ENCODE peak calls at places on chromosome 22, in four cellular contexts. L, I, U and Y are unnamed samples.

GRCh38 chr22:41816871-41817270 is 16.0 kb upstream of the SREBF2 start:
- DNase-seq in L (no peak), I (no peak), U (no peak), Y (no peak)

GRCh38 chr22:38298312-38299000 is 18.8 kb downstream of the CSNK1E start:
- DNase-seq in L (peak), I (peak), U (no peak), Y (peak)

GRCh38 chr22:22799561-22799960 is 88.1 kb upstream of the IGLL5 start:
- DNase-seq in L (no peak), I (no peak), U (no peak), Y (no peak)

GRCh38 chr22:41380993-41381328 is 781 bp upstream of the TEF start:
- DNase-seq in L (no peak), I (peak), U (peak), Y (no peak)

GRCh38 chr22:30602049-30602448 is 4.9 kb upstream of the TCN2 start:
- DNase-seq in L (no peak), I (no peak), U (peak), Y (no peak)

GRCh38 chr22:39234867-39235687 is 9.7 kb downstream of the PDGFB start:
- DNase-seq in L (no peak), I (no peak), U (no peak), Y (no peak)

GRCh38 chr22:17116931-17117330 is 4.2 kb downstream of the TMEM121B start:
- DNase-seq in L (no peak), I (no peak), U (no peak), Y (no peak)

GRCh38 chr22:33779243-33779642 is 141.0 kb downstream of the LARGE1 start:
- DNase-seq in L (no peak), I (no peak), U (no peak), Y (no peak)

GRCh38 chr22:45072322-45072903 is 62.6 kb upstream of the PHF21B start:
- DNase-seq in L (peak), I (peak), U (no peak), Y (no peak)

GRCh38 chr22:49159711-49160110 is 668.0 kb downstream of the BRD1 start:
- DNase-seq in L (no peak), I (no peak), U (no peak), Y (no peak)

GRCh38 chr22:37753746-37754145 is 54.0 kb upstream of the GCAT start:
- DNase-seq in L (no peak), I (no peak), U (no peak), Y (no peak)

GRCh38 chr22:50620861-50621490 is 7.0 kb downstream of the ARSA start:
- DNase-seq in L (no peak), I (no peak), U (peak), Y (no peak)

GRCh38 chr22:37259540-37260029 is 15.5 kb upstream of the RAC2 start:
- DNase-seq in L (peak), I (peak), U (no peak), Y (no peak)

GRCh38 chr22:37492428-37493344 is 6.5 kb upstream of the MFNG start:
- DNase-seq in L (peak), I (peak), U (no peak), Y (peak)

GRCh38 chr22:49763138-49763537 is 64.5 kb downstream of the BRD1 start:
- DNase-seq in L (no peak), I (no peak), U (no peak), Y (no peak)

GRCh38 chr22:17359501-17359900 is 9.8 kb upstream of the CECR2 start:
- DNase-seq in L (no peak), I (peak), U (no peak), Y (no peak)

GRCh38 chr22:39900306-39901227 is at the start of gene GRAP2:
- DNase-seq in L (no peak), I (peak), U (no peak), Y (no peak)

GRCh38 chr22:45064313-45065268 is 54.8 kb upstream of the PHF21B start:
- DNase-seq in L (no peak), I (peak), U (no peak), Y (no peak)

GRCh38 chr22:44538071-44538470 is 40.0 kb upstream of the RTL6 start:
- DNase-seq in L (no peak), I (no peak), U (peak), Y (no peak)

GRCh38 chr22:17369553-17370035 is 334 bp downstream of the CECR2 start:
- DNase-seq in L (peak), I (peak), U (no peak), Y (peak)

GRCh38 chr22:30460147-30460546 is 11.7 kb downstream of the SEC14L3 start:
- DNase-seq in L (no peak), I (no peak), U (no peak), Y (no peak)

GRCh38 chr22:38970548-38970947 is 11.6 kb upstream of the APOBEC3B start:
- DNase-seq in L (no peak), I (no peak), U (no peak), Y (no peak)

GRCh38 chr22:41256898-41257260 is 16.1 kb upstream of the CHADL start:
- DNase-seq in L (no peak), I (no peak), U (no peak), Y (no peak)

DNA sequence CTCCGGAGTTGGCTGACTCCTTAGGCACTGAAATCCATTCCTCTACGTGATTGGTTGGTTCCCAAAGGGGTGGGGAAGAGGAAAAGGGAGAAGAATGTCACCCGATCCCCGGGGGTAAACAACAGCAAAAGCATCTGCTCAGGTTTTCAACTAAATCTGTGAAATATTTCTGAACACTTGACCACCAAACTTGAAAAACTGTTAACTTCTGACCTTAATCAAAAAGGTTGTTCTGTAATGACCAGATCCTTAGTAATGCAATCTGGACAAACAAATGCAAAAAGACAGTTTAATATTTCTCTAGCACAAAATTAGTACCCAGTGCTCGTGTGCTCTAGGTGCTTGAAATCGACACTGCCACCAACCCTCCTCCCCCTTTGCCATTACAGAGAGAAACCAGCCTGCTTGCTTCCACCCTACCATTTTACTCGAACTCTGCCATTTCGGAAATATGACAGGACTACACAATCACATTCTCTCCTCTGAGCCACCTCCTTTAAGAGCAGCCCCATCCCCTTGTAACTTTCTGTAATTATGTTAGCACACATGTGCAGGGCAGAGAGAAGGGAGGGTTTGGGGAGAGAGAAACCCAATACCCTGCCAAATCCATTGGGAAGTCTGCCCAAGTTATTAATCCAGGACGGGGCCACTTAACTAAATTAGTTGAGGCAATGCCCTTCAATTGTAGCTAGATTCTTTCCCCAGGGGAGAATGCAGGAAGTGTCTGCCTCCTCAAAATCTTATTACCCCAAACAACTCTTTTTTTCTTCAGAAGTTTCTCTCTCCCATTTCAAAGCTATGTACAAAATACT is 113.8 kb downstream of the RBFOX2 start:
- DNase-seq in L (peak), I (peak), U (peak), Y (peak)
- TF ChIP-seq ELF4 in L (no peak), I (no peak), U (no peak), Y (no peak)

DNA sequence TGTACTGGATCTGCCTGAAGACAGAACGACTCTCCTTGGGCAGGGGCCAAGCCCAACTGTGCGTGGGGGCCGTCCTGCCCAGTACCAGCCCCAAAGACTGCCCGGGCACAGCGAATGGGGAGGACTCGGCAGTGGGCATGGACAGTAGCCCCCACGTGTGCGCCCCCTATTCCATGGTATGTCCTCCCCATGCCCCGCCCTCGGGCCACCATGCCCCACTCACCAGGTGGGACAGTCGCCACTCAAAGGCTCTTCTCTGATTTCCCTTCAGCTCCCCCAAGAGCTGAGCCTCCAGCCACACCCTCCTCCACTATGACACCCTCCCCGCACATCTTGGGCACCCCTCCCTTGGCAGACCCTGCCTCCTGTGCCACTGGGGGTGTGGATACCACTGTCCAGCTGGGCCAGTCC is 43.5 kb downstream of the GNB1L start:
- DNase-seq in L (no peak), I (no peak), U (no peak), Y (no peak)
- TF ChIP-seq ELF4 in L (no peak), I (no peak), U (no peak), Y (no peak)

GRCh38 chr22:19473578-19473977 is 5.4 kb downstream of the UFD1 start:
- DNase-seq in L (no peak), I (no peak), U (no peak), Y (no peak)
- TF ChIP-seq ELF4 in L (no peak), I (no peak), U (no peak), Y (no peak)

GRCh38 chr22:42992886-42993479 is 22.0 kb downstream of the PACSIN2 start:
- DNase-seq in L (no peak), I (no peak), U (no peak), Y (no peak)

GRCh38 chr22:42992092-42992491 is 22.9 kb downstream of the PACSIN2 start:
- DNase-seq in L (no peak), I (no peak), U (no peak), Y (no peak)

GRCh38 chr22:42993651-42994275 is 21.2 kb downstream of the PACSIN2 start:
- DNase-seq in L (no peak), I (no peak), U (peak), Y (no peak)

GRCh38 chr22:42991010-42991651 is 23.8 kb downstream of the PACSIN2 start:
- DNase-seq in L (no peak), I (no peak), U (no peak), Y (no peak)

GRCh38 chr22:42990131-42990838 is 24.7 kb downstream of the PACSIN2 start:
- DNase-seq in L (no peak), I (no peak), U (peak), Y (no peak)
- TF ChIP-seq ELF4 in L (no peak), I (no peak), U (no peak), Y (no peak)

GRCh38 chr22:26923498-26923897 is 266.1 kb downstream of the MIAT start:
- DNase-seq in L (peak), I (no peak), U (no peak), Y (no peak)

GRCh38 chr22:26922804-26923203 is 265.4 kb downstream of the MIAT start:
- DNase-seq in L (peak), I (no peak), U (no peak), Y (no peak)

DNA sequence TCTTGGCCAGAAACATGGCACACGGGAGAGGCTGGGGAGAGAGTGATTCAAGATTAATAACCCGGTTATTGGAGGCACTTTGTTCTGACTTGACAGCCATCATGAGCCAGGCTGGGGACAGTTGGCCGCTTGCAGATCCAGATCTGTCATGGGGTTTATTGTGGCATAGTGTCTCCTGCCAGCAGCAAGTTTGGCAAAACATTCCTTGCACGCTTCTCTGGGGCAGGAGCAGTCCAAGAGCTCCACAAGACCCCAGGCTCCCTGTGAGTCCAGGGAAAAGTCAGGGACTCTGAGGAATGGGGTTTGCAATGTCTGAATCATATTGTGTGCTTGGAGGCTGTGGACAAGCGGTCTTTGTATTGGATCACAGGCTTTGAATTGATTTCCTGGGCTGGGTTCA is 270.5 kb downstream of the MIAT start:
- DNase-seq in L (no peak), I (no peak), U (no peak), Y (no peak)
- TF ChIP-seq ELF4 in L (no peak), I (no peak), U (no peak), Y (no peak)

GRCh38 chr22:46612341-46612903 is 7.8 kb upstream of the GRAMD4 start:
- DNase-seq in L (no peak), I (no peak), U (no peak), Y (no peak)

GRCh38 chr22:46609724-46610161 is 10.4 kb upstream of the GRAMD4 start:
- DNase-seq in L (no peak), I (no peak), U (no peak), Y (no peak)

GRCh38 chr22:46612904-46613605 is 7.1 kb upstream of the GRAMD4 start:
- DNase-seq in L (no peak), I (no peak), U (peak), Y (no peak)

GRCh38 chr22:46610345-46610744 is 9.8 kb upstream of the GRAMD4 start:
- DNase-seq in L (no peak), I (no peak), U (no peak), Y (no peak)

GRCh38 chr22:46611189-46611588 is 9.0 kb upstream of the GRAMD4 start:
- DNase-seq in L (no peak), I (no peak), U (no peak), Y (no peak)
- TF ChIP-seq ELF4 in L (no peak), I (no peak), U (no peak), Y (no peak)

GRCh38 chr22:21444701-21445436 is 22.3 kb upstream of the TMEM191C start:
- DNase-seq in L (peak), I (no peak), U (no peak), Y (no peak)
- TF ChIP-seq ELF4 in L (no peak), I (no peak), U (no peak), Y (no peak)

GRCh38 chr22:28072066-28072465 is 153.0 kb upstream of the PITPNB start:
- DNase-seq in L (no peak), I (no peak), U (no peak), Y (no peak)
- TF ChIP-seq ELF4 in L (no peak), I (no peak), U (no peak), Y (no peak)